ENCODE peak calls at places on chromosome 3, in five cellular contexts. K is neuronal stem cell, P is H9, N is IMR-90, G is H1. O is an unnamed sample.

GRCh38 chr3:195856410-195857084 is 44.8 kb upstream of the MUC4 start:
- DNase-seq in K (no peak), P (no peak), N (no peak), G (no peak), O (no peak)

GRCh38 chr3:135803291-135803690 is 162.2 kb upstream of the PPP2R3A start:
- DNase-seq in K (no peak), P (no peak), N (no peak), G (no peak), O (no peak)

GRCh38 chr3:66017084-66017990 is 21.4 kb downstream of the MAGI1 start:
- DNase-seq in K (no peak), P (no peak), N (no peak), G (no peak), O (no peak)

GRCh38 chr3:24288538-24289236 is 206.0 kb downstream of the THRB start:
- DNase-seq in K (no peak), P (no peak), N (no peak), G (no peak), O (no peak)

GRCh38 chr3:44264146-44264545 is 22.5 kb downstream of the TOPAZ1 start:
- DNase-seq in K (no peak), P (no peak), N (no peak), G (no peak), O (no peak)

GRCh38 chr3:129619726-129620162 is 13.3 kb upstream of the PLXND1 start:
- DNase-seq in K (no peak), P (no peak), N (no peak), G (no peak), O (no peak)

GRCh38 chr3:141486416-141486734 is 452 bp upstream of the RASA2 start:
- DNase-seq in K (no peak), P (no peak), N (peak), G (no peak), O (peak)

GRCh38 chr3:125240496-125240895 is 27.9 kb upstream of the SLC12A8 start:
- DNase-seq in K (no peak), P (no peak), N (peak), G (no peak), O (peak)

GRCh38 chr3:197000211-197000610 is 29.4 kb downstream of the MELTF start:
- DNase-seq in K (no peak), P (peak), N (peak), G (no peak), O (no peak)

GRCh38 chr3:158837232-158837631 is 35.4 kb downstream of the MFSD1 start:
- DNase-seq in K (no peak), P (no peak), N (no peak), G (no peak), O (no peak)

GRCh38 chr3:18645603-18646002 is 220.5 kb upstream of the SATB1 start:
- DNase-seq in K (no peak), P (no peak), N (no peak), G (no peak), O (no peak)

GRCh38 chr3:50575372-50575771 is 6.0 kb downstream of the HEMK1 start:
- DNase-seq in K (no peak), P (no peak), N (peak), G (no peak), O (no peak)

GRCh38 chr3:114308830-114309229 is 15.0 kb downstream of the TIGIT start:
- DNase-seq in K (no peak), P (no peak), N (no peak), G (no peak), O (no peak)

GRCh38 chr3:73485877-73486311 is 138.8 kb downstream of the PDZRN3 start:
- DNase-seq in K (no peak), P (no peak), N (no peak), G (no peak), O (peak)

GRCh38 chr3:70840106-70840870 is 527.9 kb upstream of the MDFIC2 start:
- DNase-seq in K (no peak), P (peak), N (peak), G (no peak), O (no peak)

GRCh38 chr3:150132101-150132749 is 161.5 kb upstream of the PFN2 start:
- DNase-seq in K (no peak), P (no peak), N (no peak), G (no peak), O (peak)
- H3K18ac ChIP-seq in K (no peak), P (no peak), N (no peak), G (no peak), O (no peak)

GRCh38 chr3:40972350-40972749 is 227.0 kb upstream of the CTNNB1 start:
- DNase-seq in K (no peak), P (no peak), N (no peak), G (no peak), O (no peak)

GRCh38 chr3:40973141-40973540 is 226.2 kb upstream of the CTNNB1 start:
- DNase-seq in K (no peak), P (no peak), N (no peak), G (no peak), O (no peak)

GRCh38 chr3:40969341-40969740 is 230.0 kb upstream of the CTNNB1 start:
- DNase-seq in K (no peak), P (no peak), N (no peak), G (no peak), O (no peak)

GRCh38 chr3:40970067-40970466 is 229.2 kb upstream of the CTNNB1 start:
- DNase-seq in K (no peak), P (no peak), N (no peak), G (no peak), O (no peak)

DNA sequence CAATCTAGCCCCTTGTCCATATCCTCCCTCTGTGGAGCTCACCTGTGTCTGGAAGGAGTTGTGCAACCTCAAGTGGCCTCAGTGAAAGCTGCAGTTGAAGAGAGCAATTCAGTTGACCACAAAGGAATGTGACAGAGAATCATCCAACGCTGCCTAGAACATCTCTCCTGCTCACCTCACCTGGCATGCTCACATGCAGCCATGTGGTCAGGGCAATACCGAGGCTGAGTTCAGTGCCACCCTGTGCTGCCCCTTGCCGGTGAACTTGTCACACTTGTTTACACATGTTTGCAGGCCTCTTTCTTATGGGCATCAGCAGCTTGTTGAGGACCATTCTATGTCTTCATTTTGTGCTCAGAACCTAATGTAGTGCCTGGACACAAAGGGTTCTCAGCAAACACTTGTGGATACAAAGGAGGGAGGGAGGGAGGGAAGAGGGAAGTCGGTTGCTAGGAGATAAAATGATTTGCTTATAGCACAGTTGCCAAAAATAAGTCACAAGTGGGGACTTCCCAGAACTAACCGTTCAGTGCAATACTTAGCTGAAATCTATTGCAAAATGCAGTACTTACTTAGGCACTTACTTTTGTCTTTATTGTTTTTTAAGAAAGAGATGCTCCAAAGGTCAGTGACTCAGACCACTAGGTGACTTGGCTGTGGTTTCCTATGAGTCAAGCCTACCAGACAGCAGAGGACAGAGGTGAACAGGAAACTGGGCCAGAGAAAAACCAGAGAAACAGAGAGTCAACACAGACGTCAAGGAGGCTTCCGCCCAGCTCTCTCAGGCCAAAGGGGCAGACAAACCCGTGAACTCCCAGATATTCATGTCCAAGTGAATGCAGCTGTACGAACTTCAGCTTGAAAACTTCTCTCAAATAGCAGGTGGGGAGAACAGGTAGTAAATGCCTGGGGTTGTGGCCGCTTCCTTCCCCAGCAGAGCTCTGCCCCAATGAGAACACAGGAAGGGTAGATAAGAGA is 227.8 kb upstream of the CTNNB1 start:
- DNase-seq in K (no peak), P (no peak), N (peak), G (no peak), O (peak)
- H4K91ac ChIP-seq in K (no peak), P (no peak), N (peak), G (no peak), O (peak)

DNA sequence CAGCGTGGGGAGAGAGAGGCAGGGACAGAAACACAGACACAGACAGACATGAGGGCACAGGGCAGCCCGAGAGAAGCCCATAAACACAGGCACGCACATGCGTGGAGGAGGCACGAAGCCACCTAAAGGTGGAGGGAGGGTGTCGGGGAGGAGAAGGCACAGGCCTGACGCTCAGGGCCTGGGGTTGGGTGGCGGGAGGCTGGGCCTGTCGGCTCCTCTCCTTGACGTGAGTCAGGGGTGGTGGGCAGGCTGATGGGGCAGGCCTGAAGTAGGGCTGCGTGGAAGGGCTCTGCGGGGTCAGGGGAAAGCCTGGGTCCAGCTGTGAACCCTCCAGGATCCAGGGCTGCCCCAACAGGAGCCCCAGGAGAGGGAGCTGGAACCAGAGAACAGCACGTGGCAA is 74.2 kb downstream of the EPHB3 start:
- DNase-seq in K (no peak), P (no peak), N (no peak), G (no peak), O (no peak)
- H2BK120ac ChIP-seq in K (peak), P (no peak), N (peak), G (no peak), O (peak)

GRCh38 chr3:157119369-157119951 is 40.5 kb downstream of the CCNL1 start:
- DNase-seq in K (no peak), P (no peak), N (no peak), G (no peak), O (no peak)

GRCh38 chr3:157120071-157120892 is 39.7 kb downstream of the CCNL1 start:
- DNase-seq in K (no peak), P (no peak), N (no peak), G (no peak), O (no peak)

GRCh38 chr3:157115069-157116006 is 44.6 kb downstream of the CCNL1 start:
- DNase-seq in K (peak), P (no peak), N (peak), G (no peak), O (peak)

GRCh38 chr3:157116017-157116416 is 43.9 kb downstream of the CCNL1 start:
- DNase-seq in K (no peak), P (no peak), N (no peak), G (no peak), O (no peak)

GRCh38 chr3:157117875-157118654 is 41.9 kb downstream of the CCNL1 start:
- DNase-seq in K (no peak), P (no peak), N (no peak), G (no peak), O (no peak)
- H3K18ac ChIP-seq in K (no peak), P (no peak), N (no peak), G (no peak), O (no peak)

DNA sequence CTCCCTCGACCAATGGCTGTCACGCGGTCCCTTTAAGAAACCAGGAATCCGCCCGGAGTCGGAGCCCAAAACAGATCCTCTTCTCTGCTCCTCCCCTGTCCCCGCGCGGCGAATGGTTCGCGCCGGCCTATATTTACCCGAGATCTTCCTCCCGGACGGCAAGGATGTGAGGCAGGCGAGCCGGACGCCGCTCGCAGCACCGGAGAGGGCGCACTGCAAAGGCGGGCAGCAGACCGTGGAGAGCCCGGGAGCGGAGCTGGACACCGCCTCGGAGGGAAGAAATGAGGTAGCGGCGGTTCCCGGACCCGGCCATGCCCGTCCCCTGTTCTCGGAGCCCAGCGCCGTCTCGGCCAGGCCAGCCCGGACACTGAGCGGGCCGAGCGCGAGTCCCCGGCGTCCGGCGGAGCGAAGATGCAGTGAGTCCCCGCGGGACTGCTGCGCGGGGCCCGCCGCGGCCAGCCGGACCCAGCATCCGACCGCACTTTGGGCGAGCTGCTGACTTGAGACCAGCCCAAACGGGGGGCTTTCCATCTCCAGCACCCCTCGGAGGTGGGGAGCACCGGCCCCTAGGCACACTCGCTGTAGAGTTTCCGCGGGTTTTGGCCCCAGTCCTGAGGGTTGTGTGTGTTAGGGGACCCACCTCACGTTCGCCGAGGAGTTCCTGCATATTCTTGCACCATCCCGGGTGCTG is at the start of gene FAM43A:
- DNase-seq in K (peak), P (peak), N (peak), G (peak), O (peak)
- H4K91ac ChIP-seq in K (no peak), P (no peak), N (peak), G (no peak), O (no peak)

GRCh38 chr3:184315506-184315867 is 1.1 kb downstream of the EIF4G1 start:
- DNase-seq in K (no peak), P (no peak), N (no peak), G (no peak), O (no peak)
- H2BK120ac ChIP-seq in K (no peak), P (no peak), N (peak), G (no peak), O (peak)

GRCh38 chr3:46574263-46574662 is 8.2 kb upstream of the LRRC2 start:
- DNase-seq in K (no peak), P (peak), N (no peak), G (peak), O (no peak)
- H3K18ac ChIP-seq in K (no peak), P (no peak), N (no peak), G (no peak), O (no peak)

O was measured in trophoblast cell.